ENCODE peak calls at places on chromosomes 2 and 18, in four cellular contexts. R is nephron progenitor cell, B is naive B cell, F is adipocyte. K is an unnamed sample.

GRCh38 chr2:26355038-26355995 is 8.7 kb upstream of the ADGRF3 start:
- DNase-seq in B (no peak), F (peak), R (no peak), K (peak)

GRCh38 chr2:1681017-1681318 is 63.3 kb downstream of the PXDN start:
- DNase-seq in B (no peak), R (no peak), F (no peak), K (no peak)

GRCh38 chr2:23375448-23375847 is 9.5 kb upstream of the KLHL29 start:
- DNase-seq in B (no peak), F (no peak), R (no peak), K (peak)

GRCh38 chr2:98576666-98577312 is 31.5 kb downstream of the COA5 start:
- DNase-seq in B (no peak), R (no peak), F (no peak), K (no peak)

GRCh38 chr18:51028201-51028805 is 1.7 kb upstream of the SMAD4 start:
- DNase-seq in B (no peak), R (no peak), F (peak), K (no peak)

GRCh38 chr2:44267269-44268258 is 7.7 kb upstream of the SLC3A1 start:
- DNase-seq in B (no peak), F (peak), R (no peak), K (no peak)

GRCh38 chr18:471701-472100 is 28.8 kb downstream of the COLEC12 start:
- DNase-seq in F (peak), R (no peak), B (no peak), K (no peak)

GRCh38 chr2:119549236-119549635 is 5.0 kb downstream of the CFAP221 start:
- DNase-seq in B (no peak), F (no peak), R (no peak), K (no peak)

GRCh38 chr2:241561811-241562210 is 3.3 kb downstream of the BOK start:
- DNase-seq in B (no peak), F (peak), R (no peak), K (peak)

GRCh38 chr2:222358876-222359275 is 60.1 kb upstream of the PAX3 start:
- DNase-seq in R (peak), F (peak), B (no peak), K (no peak)

GRCh38 chr2:235849489-235849888 is 318.7 kb downstream of the GBX2 start:
- DNase-seq in R (no peak), B (no peak), F (no peak), K (no peak)

GRCh38 chr2:85866165-85866659 is 22.6 kb downstream of the ST3GAL5 start:
- DNase-seq in F (no peak), B (no peak), R (no peak), K (no peak)

GRCh38 chr2:120914839-120915521 is 179.3 kb downstream of the GLI2 start:
- DNase-seq in B (no peak), R (peak), F (peak), K (peak)

GRCh38 chr2:141341444-141341843 is 789.4 kb downstream of the LRP1B start:
- DNase-seq in R (no peak), B (no peak), F (peak), K (no peak)

GRCh38 chr18:31143025-31143424 is 19.6 kb downstream of the DSC1 start:
- DNase-seq in R (no peak), B (no peak), F (no peak), K (no peak)

GRCh38 chr18:23627325-23627724 is 35.4 kb downstream of the ANKRD29 start:
- DNase-seq in R (no peak), F (peak), B (no peak), K (no peak)

GRCh38 chr2:148674063-148675020 is 29.8 kb downstream of the EPC2 start:
- DNase-seq in R (no peak), B (peak), F (no peak), K (peak)

GRCh38 chr2:73852020-73852419 is 23.3 kb downstream of the STAMBP start:
- DNase-seq in R (no peak), B (no peak), F (peak), K (no peak)

GRCh38 chr2:157840568-157841156 is 35.5 kb downstream of the ACVR1 start:
- DNase-seq in F (no peak), R (no peak), B (no peak), K (peak)

GRCh38 chr18:77001979-77002378 is 130.6 kb downstream of the MBP start:
- DNase-seq in F (no peak), R (no peak), B (no peak), K (no peak)

GRCh38 chr2:219368690-219369108 is 19.0 kb downstream of the DNPEP start:
- DNase-seq in B (no peak), F (peak), R (no peak), K (no peak)

GRCh38 chr2:126886201-126886905 is 12.3 kb upstream of the TEX51 start:
- DNase-seq in R (peak), F (peak), B (peak), K (peak)

GRCh38 chr2:3461781-3462492 is 57.4 kb downstream of the ADI1 start:
- DNase-seq in F (peak), R (peak), B (peak), K (no peak)

GRCh38 chr2:48114256-48114655 is 208.0 kb upstream of the FBXO11 start:
- DNase-seq in R (no peak), F (peak), B (no peak), K (no peak)

GRCh38 chr2:45069711-45070664 is 60.7 kb upstream of the SIX2 start:
- DNase-seq in B (no peak), F (peak), R (peak), K (peak)

GRCh38 chr2:60771508-60771907 is 15.4 kb downstream of the PAPOLG start:
- DNase-seq in B (no peak), R (no peak), F (no peak), K (no peak)

GRCh38 chr18:45167109-45167551 is 448.1 kb upstream of the SLC14A2 start:
- DNase-seq in F (peak), B (no peak), R (no peak), K (no peak)

GRCh38 chr2:64819774-64820688 is 166.3 kb upstream of the SERTAD2 start:
- DNase-seq in B (peak), F (no peak), R (no peak), K (no peak)

GRCh38 chr2:239791727-239792648 is 233.2 kb downstream of the NDUFA10 start:
- DNase-seq in R (no peak), B (no peak), F (no peak), K (no peak)

GRCh38 chr2:113283704-113284284 is 5.1 kb upstream of the PAX8 start:
- DNase-seq in F (peak), R (no peak), B (no peak), K (no peak)

GRCh38 chr2:150619607-150620330 is 132.3 kb upstream of the RND3 start:
- DNase-seq in F (peak), R (no peak), B (no peak), K (peak)

GRCh38 chr2:53442783-53443182 is 324.8 kb upstream of the CHAC2 start:
- DNase-seq in F (no peak), B (no peak), R (peak), K (no peak)

GRCh38 chr18:49619792-49620191 is 57.9 kb downstream of the LIPG start:
- DNase-seq in B (no peak), F (peak), R (no peak), K (no peak)